ENCODE peak calls at places on chromosomes 13 and 19, in four cellular contexts. One of them, this sample, is unnamed.

GRCh38 chr19:38392707-38393308 is 4.3 kb downstream of the SPRED3 start:
- DNase-seq in MM.1S: no peak
- DNase-seq in HCT116: no peak
- DNase-seq in GM23338: no peak
- DNase-seq in this sample: no peak

GRCh38 chr13:32660227-32660626 is 74.0 kb downstream of the PDS5B start:
- DNase-seq in MM.1S: no peak
- DNase-seq in GM23338: no peak
- DNase-seq in HCT116: no peak
- DNase-seq in this sample: no peak

GRCh38 chr19:44737238-44738160 is 11.0 kb upstream of the BCL3 start:
- DNase-seq in GM23338: no peak
- DNase-seq in MM.1S: no peak
- DNase-seq in HCT116: no peak
- DNase-seq in this sample: no peak

GRCh38 chr19:873084-874019 is 13.9 kb downstream of the CFD start:
- DNase-seq in GM23338: peak; percentile 83
- DNase-seq in MM.1S: peak; percentile 48
- DNase-seq in HCT116: peak; percentile 56
- DNase-seq in this sample: peak; percentile 68

GRCh38 chr19:18234194-18234593 is 8.0 kb upstream of the PDE4C start:
- DNase-seq in HCT116: no peak
- DNase-seq in MM.1S: no peak
- DNase-seq in GM23338: peak; percentile 24
- DNase-seq in this sample: no peak

GRCh38 chr13:85261757-85262346 is 537.4 kb downstream of the SLITRK6 start:
- DNase-seq in GM23338: peak; percentile 11
- DNase-seq in HCT116: no peak
- DNase-seq in MM.1S: peak; percentile 44
- DNase-seq in this sample: no peak

GRCh38 chr19:31276831-31277230 is 72.4 kb downstream of the TSHZ3 start:
- DNase-seq in GM23338: no peak
- DNase-seq in HCT116: no peak
- DNase-seq in MM.1S: no peak
- DNase-seq in this sample: no peak

GRCh38 chr13:42532561-42533335 is 41.2 kb upstream of the TNFSF11 start:
- DNase-seq in MM.1S: no peak
- DNase-seq in GM23338: no peak
- DNase-seq in HCT116: no peak
- DNase-seq in this sample: no peak

GRCh38 chr19:30523791-30524190 is 151.6 kb downstream of the ZNF536 start:
- DNase-seq in MM.1S: no peak
- DNase-seq in GM23338: no peak
- DNase-seq in HCT116: no peak
- DNase-seq in this sample: no peak

GRCh38 chr19:5127710-5128109 is 158.8 kb downstream of the KDM4B start:
- DNase-seq in GM23338: no peak
- DNase-seq in HCT116: no peak
- DNase-seq in MM.1S: no peak
- DNase-seq in this sample: no peak

GRCh38 chr13:106550570-106551135 is 15.2 kb upstream of the EFNB2 start:
- DNase-seq in MM.1S: no peak
- DNase-seq in GM23338: no peak
- DNase-seq in HCT116: no peak
- DNase-seq in this sample: no peak

GRCh38 chr13:40161931-40162330 is 504.5 kb downstream of the FOXO1 start:
- DNase-seq in GM23338: no peak
- DNase-seq in MM.1S: no peak
- DNase-seq in HCT116: no peak
- DNase-seq in this sample: no peak

GRCh38 chr13:92365904-92366303 is 860.7 kb upstream of the GPC6 start:
- DNase-seq in HCT116: no peak
- DNase-seq in GM23338: no peak
- DNase-seq in MM.1S: no peak
- DNase-seq in this sample: no peak

DNA sequence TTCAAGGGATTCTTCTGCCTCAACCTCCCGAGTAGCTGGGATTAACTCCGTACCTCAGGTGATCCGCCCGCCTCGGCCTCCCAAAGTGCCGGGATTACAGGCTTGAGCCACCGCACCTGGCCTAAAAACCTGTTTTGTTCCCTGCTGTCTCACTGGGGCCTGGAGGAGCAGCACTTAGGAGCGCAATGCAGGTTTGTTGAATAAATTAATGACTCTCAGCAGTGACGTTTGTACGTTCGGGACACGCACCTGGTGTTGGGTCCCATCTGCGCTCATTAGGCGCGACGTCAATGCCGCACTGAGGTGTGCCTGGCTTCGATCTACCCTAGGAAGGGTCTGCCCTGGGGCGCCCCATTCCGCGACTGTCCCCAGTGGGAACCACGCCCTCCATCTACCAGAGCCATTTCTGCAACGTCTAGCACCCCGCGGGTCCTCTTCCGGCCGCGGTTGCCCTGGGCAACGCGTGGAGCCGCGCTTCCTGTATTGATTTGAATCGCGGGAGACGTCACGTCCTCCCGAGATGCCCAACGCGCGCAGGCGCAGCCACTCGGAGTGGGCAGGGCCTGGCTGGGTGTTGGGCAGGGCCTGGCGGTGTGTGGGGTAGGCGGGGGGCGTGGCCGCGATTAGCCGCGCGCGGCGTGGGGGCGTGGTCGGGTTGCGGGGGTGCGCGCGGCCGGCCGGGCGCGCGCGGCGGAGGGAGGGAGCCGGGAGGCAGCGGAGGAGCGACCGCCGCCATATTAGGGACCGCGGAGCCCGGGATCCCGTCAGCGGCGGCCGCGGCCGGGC is at the start of gene FZR1:
- DNase-seq in MM.1S: peak; percentile 100
- DNase-seq in HCT116: peak; percentile 97
- DNase-seq in GM23338: peak; percentile 97
- DNase-seq in this sample: peak; percentile 100
- H3K4me3 ChIP-seq in MM.1S: peak within 1 kb of the TSS; percentile 93
- H3K4me3 ChIP-seq in HCT116: peak within 1 kb of the TSS; percentile 91
- H3K4me3 ChIP-seq in GM23338: peak within 1 kb of the TSS; percentile 86
- H3K4me3 ChIP-seq in this sample: peak within 1 kb of the TSS; percentile 91

GRCh38 chr13:30995331-30995730 is 62.9 kb downstream of the TEX26 start:
- DNase-seq in MM.1S: no peak
- DNase-seq in HCT116: no peak
- DNase-seq in GM23338: no peak
- DNase-seq in this sample: no peak

GRCh38 chr13:31000889-31001288 is 68.4 kb downstream of the TEX26 start:
- DNase-seq in MM.1S: no peak
- DNase-seq in HCT116: no peak
- DNase-seq in GM23338: no peak
- DNase-seq in this sample: no peak

GRCh38 chr13:30998548-30999140 is 66.2 kb downstream of the TEX26 start:
- DNase-seq in HCT116: no peak
- DNase-seq in GM23338: no peak
- DNase-seq in MM.1S: no peak
- DNase-seq in this sample: peak; percentile 77

GRCh38 chr13:31001647-31002046 is 69.2 kb downstream of the TEX26 start:
- DNase-seq in MM.1S: no peak
- DNase-seq in GM23338: no peak
- DNase-seq in HCT116: no peak
- DNase-seq in this sample: no peak

DNA sequence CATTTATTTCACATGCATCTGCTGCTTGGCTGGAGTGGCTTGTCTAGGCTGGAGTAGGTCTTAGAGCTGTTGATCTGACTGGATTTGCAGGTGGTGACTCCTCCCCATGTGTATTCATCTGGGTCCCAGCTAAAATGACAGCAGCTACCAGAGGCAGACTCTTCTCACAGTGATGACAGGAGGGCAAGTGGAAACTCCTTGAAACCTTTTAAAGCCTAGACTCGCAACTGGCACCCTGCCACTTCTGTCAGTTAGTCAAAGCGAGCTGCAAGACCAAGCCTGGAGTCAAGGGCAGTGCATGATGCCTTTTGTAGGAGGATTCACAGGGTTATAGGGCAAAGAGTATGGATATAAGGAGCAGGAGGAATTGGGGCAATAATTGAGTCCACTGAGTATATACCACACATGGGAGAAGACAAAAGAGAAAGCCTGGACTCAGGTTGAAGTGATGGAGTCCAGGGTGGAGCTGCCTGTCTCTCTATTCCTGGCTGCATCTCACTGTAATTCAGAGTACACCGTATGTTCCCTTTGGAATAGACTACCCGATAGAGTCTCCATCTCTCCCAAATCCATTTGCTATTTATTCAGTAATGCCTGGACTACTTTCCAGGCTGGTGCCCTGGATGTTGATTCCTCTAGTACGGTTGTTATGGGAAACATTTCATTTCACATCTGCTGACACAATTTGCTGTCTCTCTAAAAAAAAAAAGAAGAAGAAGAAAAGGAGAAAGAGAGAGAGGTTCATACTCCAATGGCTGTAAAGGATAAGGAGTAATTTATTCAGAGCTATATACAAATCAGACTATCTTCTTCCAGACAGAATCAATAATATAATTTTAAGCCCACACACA is 65.5 kb downstream of the TEX26 start:
- DNase-seq in MM.1S: no peak
- DNase-seq in HCT116: no peak
- DNase-seq in GM23338: no peak
- DNase-seq in this sample: peak; percentile 55
- TF ChIP-seq EZH2phosphoT487 in MM.1S: no peak
- TF ChIP-seq EZH2phosphoT487 in HCT116: no peak
- TF ChIP-seq EZH2phosphoT487 in GM23338: no peak
- TF ChIP-seq EZH2phosphoT487 in this sample: no peak

DNA sequence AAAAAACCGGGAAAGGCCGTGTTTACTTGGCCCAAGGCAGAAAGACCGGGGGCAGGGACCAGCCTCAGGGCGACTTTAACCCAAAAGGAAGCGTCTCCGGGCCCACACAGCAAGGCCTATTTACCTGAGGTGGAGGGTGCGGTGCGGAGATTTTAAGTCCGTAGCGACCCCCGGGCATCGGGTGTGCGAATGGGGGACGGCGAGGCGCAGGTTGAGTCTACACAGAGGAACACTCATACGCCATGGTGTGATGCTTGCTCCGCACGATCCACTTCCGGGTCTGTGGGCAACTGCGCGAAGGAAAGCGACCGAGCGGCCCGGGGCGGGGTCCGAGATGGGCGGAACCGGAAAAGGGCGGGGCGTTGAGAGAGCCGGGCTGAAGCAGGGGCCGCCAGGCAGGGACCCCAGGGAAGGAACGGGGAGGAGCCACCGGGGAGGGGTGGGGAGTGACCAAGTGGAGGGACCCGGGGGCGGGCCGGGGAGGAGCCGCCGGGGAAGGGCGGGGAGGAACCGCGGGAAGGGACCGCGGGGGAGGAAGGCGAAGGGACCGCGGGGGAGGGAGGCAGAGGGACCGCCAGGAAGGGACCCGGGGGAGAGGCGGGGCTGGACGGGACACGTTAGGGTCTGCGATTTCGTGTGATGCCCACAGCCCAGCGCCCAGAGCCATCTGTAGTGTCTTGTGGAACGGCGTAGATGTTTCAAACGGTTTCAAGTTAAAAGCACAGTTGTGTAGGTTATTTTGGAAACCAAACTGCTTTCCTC is at the start of gene ZNF160:
- DNase-seq in GM23338: peak; percentile 99
- DNase-seq in MM.1S: no peak
- DNase-seq in HCT116: peak; percentile 90
- DNase-seq in this sample: peak; percentile 100
- H3K4me3 ChIP-seq in GM23338: peak within 1 kb of the TSS; percentile 97
- H3K4me3 ChIP-seq in MM.1S: no peak within 1 kb of the TSS
- H3K4me3 ChIP-seq in HCT116: peak within 1 kb of the TSS; percentile 91
- H3K4me3 ChIP-seq in this sample: peak within 1 kb of the TSS; percentile 90

GRCh38 chr13:46149272-46150133 is 32.5 kb downstream of the LCP1 start:
- DNase-seq in MM.1S: peak; percentile 39
- DNase-seq in GM23338: no peak
- DNase-seq in HCT116: no peak
- DNase-seq in this sample: no peak
- TF ChIP-seq EZH2phosphoT487 in MM.1S: no peak
- TF ChIP-seq EZH2phosphoT487 in GM23338: no peak
- TF ChIP-seq EZH2phosphoT487 in HCT116: no peak
- TF ChIP-seq EZH2phosphoT487 in this sample: no peak

DNA sequence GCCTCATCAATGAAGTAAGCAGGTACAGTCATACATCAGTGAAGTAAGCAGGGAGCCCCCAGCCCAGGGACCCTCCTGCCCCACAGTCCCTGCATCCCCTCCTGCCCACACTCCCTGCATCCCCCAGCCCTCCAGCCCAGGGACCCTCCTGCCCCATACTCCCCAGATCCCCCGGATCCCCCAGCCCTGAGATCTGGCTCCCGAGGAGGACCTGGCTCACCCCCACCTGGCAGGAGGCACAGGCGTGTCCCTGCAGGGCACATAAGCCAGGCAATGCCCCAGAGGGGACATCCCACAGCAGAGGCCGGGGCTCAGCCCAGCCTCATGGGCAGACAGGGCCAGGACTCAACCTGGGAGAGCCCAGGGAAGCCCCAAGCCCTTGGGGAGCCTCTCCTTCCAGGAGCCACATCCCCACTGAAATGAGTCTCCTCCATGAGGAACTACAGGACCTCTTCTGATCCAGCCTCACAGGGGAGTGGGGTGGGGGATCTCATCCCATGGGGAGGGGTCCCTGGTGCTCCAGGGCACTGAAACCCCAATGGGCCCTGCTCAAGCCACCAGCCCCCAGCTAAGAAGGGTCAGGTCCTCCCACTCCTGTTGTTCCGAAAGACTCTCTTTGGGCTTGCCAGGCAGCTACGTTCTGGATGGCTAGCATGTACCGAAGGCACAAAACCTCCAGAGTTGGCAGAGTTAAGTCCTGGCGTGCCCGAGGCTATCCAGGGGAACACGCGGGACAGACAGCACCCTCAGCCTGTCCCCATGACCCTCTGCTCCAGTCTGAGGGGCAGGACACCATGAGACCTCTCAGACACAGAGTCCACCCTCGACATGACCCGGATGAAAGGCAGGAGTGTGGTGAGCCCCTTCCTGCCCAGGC is 53.4 kb upstream of the TPM4 start:
- DNase-seq in HCT116: no peak
- DNase-seq in GM23338: no peak
- DNase-seq in MM.1S: no peak
- DNase-seq in this sample: peak; percentile 13
- H3K4me3 ChIP-seq in HCT116: no peak overlapping the region
- H3K4me3 ChIP-seq in GM23338: no peak overlapping the region
- H3K4me3 ChIP-seq in MM.1S: no peak overlapping the region
- H3K4me3 ChIP-seq in this sample: no peak overlapping the region

GRCh38 chr19:49513746-49514118 is 1.3 kb downstream of the FCGRT start:
- DNase-seq in MM.1S: no peak
- DNase-seq in HCT116: no peak
- DNase-seq in GM23338: no peak
- DNase-seq in this sample: peak; percentile 42
- TF ChIP-seq EZH2phosphoT487 in MM.1S: no peak
- TF ChIP-seq EZH2phosphoT487 in HCT116: no peak
- TF ChIP-seq EZH2phosphoT487 in GM23338: no peak
- TF ChIP-seq EZH2phosphoT487 in this sample: no peak

This sample was measured in SK-N-SH.